ENCODE peak calls at places on chromosomes 11 and 22, in four cellular contexts. One of them, this sample, is unnamed.

GRCh38 chr22:44807915-44808690 is 55.7 kb downstream of the ARHGAP8 start:
- DNase-seq in fibroblast of the aortic adventitia: no peak
- DNase-seq in lung: no peak
- DNase-seq in cardiac muscle cell: no peak
- DNase-seq in this sample: no peak

GRCh38 chr11:59427068-59427382 is 812 bp upstream of the OR5A2 start:
- DNase-seq in cardiac muscle cell: no peak
- DNase-seq in lung: no peak
- DNase-seq in fibroblast of the aortic adventitia: no peak
- DNase-seq in this sample: no peak

GRCh38 chr11:86064236-86064803 is 4.6 kb downstream of the PICALM start:
- DNase-seq in cardiac muscle cell: no peak
- DNase-seq in lung: no peak
- DNase-seq in fibroblast of the aortic adventitia: peak
- DNase-seq in this sample: no peak

GRCh38 chr11:35014352-35014751 is 97.9 kb downstream of the PDHX start:
- DNase-seq in fibroblast of the aortic adventitia: peak
- DNase-seq in lung: no peak
- DNase-seq in cardiac muscle cell: peak
- DNase-seq in this sample: no peak

GRCh38 chr22:49086606-49087157 is 741.0 kb downstream of the BRD1 start:
- DNase-seq in lung: no peak
- DNase-seq in cardiac muscle cell: no peak
- DNase-seq in fibroblast of the aortic adventitia: no peak
- DNase-seq in this sample: no peak

GRCh38 chr11:94773842-94774241 is 5.7 kb downstream of the AMOTL1 start:
- DNase-seq in fibroblast of the aortic adventitia: no peak
- DNase-seq in cardiac muscle cell: no peak
- DNase-seq in lung: no peak
- DNase-seq in this sample: no peak

GRCh38 chr11:119335655-119336543 is 1.6 kb downstream of the RNF26 start:
- DNase-seq in fibroblast of the aortic adventitia: no peak
- DNase-seq in lung: no peak
- DNase-seq in cardiac muscle cell: no peak
- DNase-seq in this sample: no peak

GRCh38 chr22:35346596-35347220 is 34.2 kb upstream of the HMOX1 start:
- DNase-seq in fibroblast of the aortic adventitia: no peak
- DNase-seq in lung: no peak
- DNase-seq in cardiac muscle cell: no peak
- DNase-seq in this sample: no peak

GRCh38 chr11:129881570-129882170 is 13.7 kb downstream of the NFRKB start:
- DNase-seq in cardiac muscle cell: peak
- DNase-seq in lung: no peak
- DNase-seq in fibroblast of the aortic adventitia: peak
- DNase-seq in this sample: peak

GRCh38 chr11:80669620-80670019 is 1228.8 kb upstream of the TENM4 start:
- DNase-seq in lung: no peak
- DNase-seq in fibroblast of the aortic adventitia: no peak
- DNase-seq in cardiac muscle cell: no peak
- DNase-seq in this sample: no peak

GRCh38 chr11:102268083-102268984 is 49.0 kb upstream of the BIRC3 start:
- DNase-seq in cardiac muscle cell: peak
- DNase-seq in fibroblast of the aortic adventitia: peak
- DNase-seq in lung: peak
- DNase-seq in this sample: peak

GRCh38 chr11:65571940-65572339 is 398 bp upstream of the FAM89B start:
- DNase-seq in lung: no peak
- DNase-seq in cardiac muscle cell: peak
- DNase-seq in fibroblast of the aortic adventitia: peak
- DNase-seq in this sample: no peak

GRCh38 chr11:75654314-75654713 is 14.5 kb downstream of the MAP6 start:
- DNase-seq in cardiac muscle cell: no peak
- DNase-seq in fibroblast of the aortic adventitia: peak
- DNase-seq in lung: no peak
- DNase-seq in this sample: peak

GRCh38 chr11:7019500-7020182 is 505 bp downstream of the ZNF214 start:
- DNase-seq in fibroblast of the aortic adventitia: no peak
- DNase-seq in cardiac muscle cell: peak
- DNase-seq in lung: no peak
- DNase-seq in this sample: peak

GRCh38 chr11:129066229-129066628 is 123.6 kb upstream of the TP53AIP1 start:
- DNase-seq in cardiac muscle cell: no peak
- DNase-seq in lung: no peak
- DNase-seq in fibroblast of the aortic adventitia: no peak
- DNase-seq in this sample: no peak

GRCh38 chr11:77040889-77041288 is 6.7 kb downstream of the B3GNT6 start:
- DNase-seq in cardiac muscle cell: no peak
- DNase-seq in fibroblast of the aortic adventitia: no peak
- DNase-seq in lung: no peak
- DNase-seq in this sample: no peak

GRCh38 chr11:77038825-77039326 is 4.7 kb downstream of the B3GNT6 start:
- DNase-seq in lung: no peak
- DNase-seq in cardiac muscle cell: no peak
- DNase-seq in fibroblast of the aortic adventitia: no peak
- DNase-seq in this sample: peak

GRCh38 chr11:77040401-77040777 is 6.2 kb downstream of the B3GNT6 start:
- DNase-seq in lung: no peak
- DNase-seq in cardiac muscle cell: no peak
- DNase-seq in fibroblast of the aortic adventitia: no peak
- DNase-seq in this sample: no peak

GRCh38 chr11:77038029-77038824 is 4.0 kb downstream of the B3GNT6 start:
- DNase-seq in lung: no peak
- DNase-seq in cardiac muscle cell: no peak
- DNase-seq in fibroblast of the aortic adventitia: no peak
- DNase-seq in this sample: no peak

DNA sequence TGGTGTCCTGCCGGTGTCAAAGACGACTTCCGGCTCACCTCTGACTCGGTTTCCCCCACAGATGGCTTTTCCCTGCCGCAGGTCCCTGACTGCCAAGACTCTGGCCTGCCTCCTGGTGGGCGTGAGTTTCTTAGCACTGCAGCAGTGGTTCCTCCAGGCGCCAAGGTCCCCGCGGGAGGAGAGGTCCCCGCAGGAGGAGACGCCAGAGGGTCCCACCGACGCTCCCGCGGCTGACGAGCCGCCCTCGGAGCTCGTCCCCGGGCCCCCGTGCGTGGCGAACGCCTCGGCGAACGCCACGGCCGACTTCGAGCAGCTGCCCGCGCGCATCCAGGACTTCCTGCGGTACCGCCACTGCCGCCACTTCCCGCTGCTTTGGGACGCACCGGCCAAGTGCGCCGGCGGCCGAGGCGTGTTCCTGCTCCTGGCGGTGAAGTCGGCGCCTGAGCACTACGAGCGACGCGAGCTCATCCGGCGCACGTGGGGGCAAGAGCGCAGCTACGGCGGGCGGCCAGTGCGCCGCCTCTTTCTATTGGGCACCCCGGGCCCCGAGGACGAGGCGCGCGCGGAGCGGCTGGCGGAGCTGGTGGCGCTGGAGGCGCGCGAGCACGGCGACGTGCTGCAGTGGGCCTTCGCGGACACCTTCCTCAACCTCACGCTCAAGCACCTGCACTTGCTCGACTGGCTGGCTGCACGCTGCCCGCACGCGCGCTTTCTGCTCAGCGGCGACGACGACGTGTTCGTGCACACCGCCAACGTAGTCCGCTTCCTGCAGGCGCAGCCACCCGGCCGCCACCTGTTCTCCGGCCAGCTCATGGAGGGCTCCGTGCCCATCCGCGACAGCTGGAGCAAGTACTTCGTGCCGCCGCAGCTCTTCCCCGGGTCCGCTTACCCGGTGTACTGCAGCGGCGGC is 5.5 kb downstream of the B3GNT6 start:
- DNase-seq in cardiac muscle cell: peak
- DNase-seq in lung: no peak
- DNase-seq in fibroblast of the aortic adventitia: peak
- DNase-seq in this sample: no peak
- H3K4me3 ChIP-seq in cardiac muscle cell: peak
- H3K4me3 ChIP-seq in lung: peak
- H3K4me3 ChIP-seq in fibroblast of the aortic adventitia: peak
- H3K4me3 ChIP-seq in this sample: no peak

GRCh38 chr22:19547620-19548019 is 23.4 kb upstream of the CLDN5 start:
- DNase-seq in cardiac muscle cell: no peak
- DNase-seq in lung: no peak
- DNase-seq in fibroblast of the aortic adventitia: no peak
- DNase-seq in this sample: no peak
- TF ChIP-seq CTCF in cardiac muscle cell: no peak
- TF ChIP-seq CTCF in lung: no peak
- TF ChIP-seq CTCF in fibroblast of the aortic adventitia: no peak
- TF ChIP-seq CTCF in this sample: no peak

GRCh38 chr11:43574949-43575915 is 105.3 kb upstream of the HSD17B12 start:
- DNase-seq in cardiac muscle cell: peak
- DNase-seq in lung: no peak
- DNase-seq in fibroblast of the aortic adventitia: peak
- DNase-seq in this sample: no peak

GRCh38 chr11:43575931-43576833 is 104.4 kb upstream of the HSD17B12 start:
- DNase-seq in cardiac muscle cell: peak
- DNase-seq in fibroblast of the aortic adventitia: peak
- DNase-seq in lung: no peak
- DNase-seq in this sample: no peak

GRCh38 chr11:43577566-43578264 is 102.8 kb upstream of the HSD17B12 start:
- DNase-seq in lung: no peak
- DNase-seq in cardiac muscle cell: no peak
- DNase-seq in fibroblast of the aortic adventitia: no peak
- DNase-seq in this sample: no peak

GRCh38 chr11:43578346-43579170 is 102.0 kb upstream of the HSD17B12 start:
- DNase-seq in cardiac muscle cell: peak
- DNase-seq in lung: no peak
- DNase-seq in fibroblast of the aortic adventitia: peak
- DNase-seq in this sample: no peak

DNA sequence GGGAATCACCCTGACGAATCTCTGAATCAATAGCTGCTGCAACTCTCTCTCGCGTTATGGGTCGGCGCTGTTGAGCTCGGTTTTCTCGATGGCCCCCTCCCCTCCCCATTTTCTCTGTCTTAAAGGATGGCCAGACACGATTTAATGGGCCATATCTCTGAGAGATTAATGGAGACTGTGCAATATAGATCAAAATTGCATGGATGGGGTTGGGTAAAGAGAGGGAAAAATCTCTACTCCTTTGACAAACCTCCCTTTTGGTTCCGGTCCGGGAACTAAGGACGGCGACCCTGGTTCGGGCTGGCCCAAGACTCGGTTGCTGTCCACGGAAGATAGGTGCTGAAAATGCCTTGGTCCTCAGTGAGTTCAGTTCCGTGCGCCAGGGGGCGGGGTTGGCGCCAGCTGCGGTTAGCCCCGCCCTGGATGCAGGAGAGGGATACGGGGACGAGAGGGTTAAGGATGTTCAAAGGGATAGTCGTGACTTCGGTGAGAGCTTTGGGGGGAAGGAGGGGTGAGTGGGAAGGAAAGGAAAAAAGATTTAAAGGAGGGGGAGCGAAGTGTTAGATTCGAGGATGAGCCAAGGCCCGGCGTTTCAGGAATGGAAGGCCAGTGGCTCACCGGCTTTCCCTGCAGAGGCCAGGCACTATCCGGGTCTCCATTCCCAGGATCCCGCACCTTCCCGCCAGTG is 103.6 kb upstream of the HSD17B12 start:
- DNase-seq in lung: no peak
- DNase-seq in fibroblast of the aortic adventitia: peak
- DNase-seq in cardiac muscle cell: peak
- DNase-seq in this sample: peak
- H3K4me3 ChIP-seq in lung: no peak
- H3K4me3 ChIP-seq in fibroblast of the aortic adventitia: peak
- H3K4me3 ChIP-seq in cardiac muscle cell: peak
- H3K4me3 ChIP-seq in this sample: no peak

GRCh38 chr11:1566381-1567051 is 5.6 kb downstream of the DUSP8 start:
- DNase-seq in fibroblast of the aortic adventitia: no peak
- DNase-seq in lung: no peak
- DNase-seq in cardiac muscle cell: no peak
- DNase-seq in this sample: no peak
- TF ChIP-seq CTCF in fibroblast of the aortic adventitia: no peak
- TF ChIP-seq CTCF in lung: no peak
- TF ChIP-seq CTCF in cardiac muscle cell: no peak
- TF ChIP-seq CTCF in this sample: peak

GRCh38 chr22:50193621-50194020 is 7.2 kb upstream of the SELENOO start:
- DNase-seq in fibroblast of the aortic adventitia: no peak
- DNase-seq in lung: no peak
- DNase-seq in cardiac muscle cell: no peak
- DNase-seq in this sample: no peak

GRCh38 chr22:50192825-50193204 is 7.1 kb downstream of the TRABD start:
- DNase-seq in lung: no peak
- DNase-seq in cardiac muscle cell: no peak
- DNase-seq in fibroblast of the aortic adventitia: no peak
- DNase-seq in this sample: peak

GRCh38 chr22:50190182-50190951 is 4.7 kb downstream of the TRABD start:
- DNase-seq in fibroblast of the aortic adventitia: peak
- DNase-seq in cardiac muscle cell: peak
- DNase-seq in lung: peak
- DNase-seq in this sample: peak

GRCh38 chr22:50191041-50191740 is 5.5 kb downstream of the TRABD start:
- DNase-seq in cardiac muscle cell: no peak
- DNase-seq in fibroblast of the aortic adventitia: no peak
- DNase-seq in lung: peak
- DNase-seq in this sample: peak

DNA sequence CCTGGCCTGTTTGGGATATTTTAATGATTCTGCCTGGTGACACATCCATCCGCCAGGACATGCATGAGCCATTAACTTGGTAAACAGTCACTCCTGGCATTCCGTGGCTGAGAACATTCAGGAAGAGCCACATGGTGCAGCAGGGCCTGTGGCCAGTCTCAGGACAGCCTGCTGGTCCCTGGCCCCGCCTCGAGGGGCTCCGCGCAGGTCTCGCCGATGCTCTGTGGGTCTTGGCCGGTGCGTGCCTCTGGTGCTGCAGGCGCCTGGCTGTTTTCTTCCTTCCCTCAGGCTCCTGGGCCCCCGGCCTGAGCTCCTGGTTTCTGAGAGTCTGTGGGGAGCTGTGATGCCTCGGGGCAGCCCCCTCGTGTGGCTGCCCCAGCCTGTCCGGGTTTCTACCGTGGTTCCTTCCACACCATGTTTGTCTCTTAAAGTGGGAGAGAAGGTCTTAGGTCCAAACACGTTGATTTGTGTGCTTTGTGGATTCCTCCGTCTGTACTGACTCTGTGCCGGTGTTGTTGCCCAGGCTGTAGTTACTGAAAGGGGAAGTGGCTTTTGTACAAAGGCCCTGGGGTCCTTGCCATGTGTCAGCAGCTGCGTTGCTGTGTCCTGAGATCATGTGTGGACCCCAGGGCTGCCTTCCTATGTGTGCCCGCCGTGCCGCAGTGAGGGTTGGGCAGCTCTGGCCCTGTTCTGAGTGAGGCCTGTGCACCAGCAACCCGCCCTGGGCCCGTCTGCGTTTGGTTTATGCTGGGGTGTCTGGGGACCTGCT is 6.5 kb downstream of the TRABD start:
- DNase-seq in fibroblast of the aortic adventitia: no peak
- DNase-seq in lung: no peak
- DNase-seq in cardiac muscle cell: no peak
- DNase-seq in this sample: peak
- H3K4me3 ChIP-seq in fibroblast of the aortic adventitia: no peak
- H3K4me3 ChIP-seq in lung: no peak
- H3K4me3 ChIP-seq in cardiac muscle cell: no peak
- H3K4me3 ChIP-seq in this sample: peak

GRCh38 chr22:24128631-24129601 is 52.4 kb upstream of the SUSD2 start:
- DNase-seq in fibroblast of the aortic adventitia: no peak
- DNase-seq in lung: no peak
- DNase-seq in cardiac muscle cell: no peak
- DNase-seq in this sample: no peak
- TF ChIP-seq CTCF in fibroblast of the aortic adventitia: no peak
- TF ChIP-seq CTCF in lung: no peak
- TF ChIP-seq CTCF in cardiac muscle cell: no peak
- TF ChIP-seq CTCF in this sample: no peak